ENCODE peak calls at places on chromosomes 2 and 18, in four cellular contexts. X, N, O and I are unnamed samples.

GRCh38 chr2:212961255-212961654 is 190.2 kb downstream of the IKZF2 start:
- DNase-seq in O (no peak), X (no peak), N (no peak), I (no peak)

GRCh38 chr2:167438206-167438605 is 549.9 kb downstream of the XIRP2 start:
- DNase-seq in N (peak), O (no peak), X (peak), I (peak)

GRCh38 chr2:223264541-223265171 is 212.7 kb downstream of the KCNE4 start:
- DNase-seq in N (no peak), X (no peak), O (no peak), I (no peak)

GRCh38 chr18:12119358-12119757 is 25.7 kb downstream of the ANKRD62 start:
- DNase-seq in N (no peak), X (no peak), O (no peak), I (no peak)

GRCh38 chr2:179877601-179878364 is 16.4 kb upstream of the ZNF385B start:
- DNase-seq in O (peak), X (peak), N (no peak), I (peak)

GRCh38 chr2:171297951-171298350 is 135.8 kb downstream of the METTL8 start:
- DNase-seq in N (peak), O (peak), X (peak), I (no peak)

GRCh38 chr2:47070155-47070919 is 84.8 kb downstream of the STPG4 start:
- DNase-seq in X (no peak), O (no peak), N (no peak), I (no peak)

GRCh38 chr2:15812187-15812830 is 128.0 kb upstream of the MYCN start:
- DNase-seq in X (no peak), O (no peak), N (no peak), I (no peak)

GRCh38 chr2:104656496-104657310 is 197.2 kb upstream of the POU3F3 start:
- DNase-seq in N (no peak), X (no peak), O (no peak), I (no peak)

GRCh38 chr2:47653909-47654789 is 128.8 kb upstream of the MSH6 start:
- DNase-seq in N (no peak), O (no peak), X (peak), I (peak)

GRCh38 chr2:126972272-126972626 is 73.6 kb downstream of the TEX51 start:
- DNase-seq in O (no peak), X (no peak), N (no peak), I (no peak)

GRCh38 chr18:76658627-76659026 is 163.6 kb upstream of the ZNF516 start:
- DNase-seq in O (no peak), N (no peak), X (no peak), I (no peak)

GRCh38 chr2:46153996-46154753 is 143.0 kb upstream of the EPAS1 start:
- DNase-seq in X (no peak), N (no peak), O (no peak), I (no peak)

GRCh38 chr2:162007447-162008040 is 66.5 kb downstream of the DPP4 start:
- DNase-seq in X (peak), O (peak), N (no peak), I (peak)

GRCh38 chr18:22033085-22033484 is 136.3 kb upstream of the GATA6 start:
- DNase-seq in O (no peak), N (no peak), X (no peak), I (no peak)

GRCh38 chr2:74865770-74866674 is 32.1 kb downstream of the HK2 start:
- DNase-seq in X (no peak), N (no peak), O (no peak), I (no peak)

GRCh38 chr2:101870444-101870843 is 121.3 kb upstream of the IL1R2 start:
- DNase-seq in O (no peak), X (no peak), N (no peak), I (no peak)

GRCh38 chr2:167196461-167197252 is 308.4 kb downstream of the XIRP2 start:
- DNase-seq in N (no peak), O (peak), X (peak), I (peak)

GRCh38 chr2:36489296-36489695 is 108.7 kb downstream of the FEZ2 start:
- DNase-seq in X (peak), O (peak), N (peak), I (peak)

GRCh38 chr18:73707035-73707434 is 440.6 kb downstream of the FBXO15 start:
- DNase-seq in N (peak), X (peak), O (peak), I (no peak)

GRCh38 chr2:242031481-242032019 is 162.0 kb downstream of the RTP5 start:
- DNase-seq in N (peak), O (peak), X (peak), I (peak)

DNA sequence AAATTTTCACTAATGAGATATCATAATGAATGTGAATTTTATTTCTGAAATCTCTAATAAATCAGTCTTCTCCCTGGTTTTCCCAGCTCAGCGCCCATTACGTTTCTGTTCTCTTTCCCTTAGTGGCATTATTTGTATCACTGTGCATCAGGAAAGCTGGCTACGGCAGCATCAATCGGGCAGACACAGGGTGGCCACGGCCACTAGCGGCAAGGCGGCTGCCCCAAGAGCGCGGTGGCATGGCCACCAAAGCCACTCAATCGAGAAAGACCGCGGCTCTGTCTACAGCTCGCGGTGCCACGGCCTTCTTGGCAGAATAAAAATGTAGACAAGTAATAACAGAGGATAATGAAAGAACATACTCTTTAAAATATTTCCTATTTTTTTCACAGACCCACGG is 168.0 kb downstream of the RPIA start:
- DNase-seq in O (no peak), N (no peak), X (no peak), I (no peak)
- TF ChIP-seq CTCF in O (no peak), N (no peak), X (no peak), I (no peak)

GRCh38 chr2:238286551-238286950 is 1.9 kb downstream of the PER2 start:
- DNase-seq in N (peak), O (peak), X (peak), I (peak)
- H3K4me3 ChIP-seq in N (peak), O (peak), X (no peak), I (no peak)

GRCh38 chr2:116952254-116952653 is 862.2 kb upstream of the DDX18 start:
- DNase-seq in X (no peak), O (no peak), N (no peak), I (no peak)
- TF ChIP-seq CTCF in X (no peak), O (no peak), N (no peak), I (no peak)

GRCh38 chr2:219662566-219662965 is 35.1 kb downstream of the SLC4A3 start:
- DNase-seq in O (peak), X (no peak), N (no peak), I (peak)
- H3K4me3 ChIP-seq in O (no peak), X (no peak), N (no peak), I (no peak)

GRCh38 chr18:37383789-37384151 is 181.8 kb downstream of the CELF4 start:
- DNase-seq in N (no peak), X (no peak), O (no peak), I (no peak)

GRCh38 chr18:37385846-37386435 is 179.7 kb downstream of the CELF4 start:
- DNase-seq in N (no peak), O (peak), X (peak), I (peak)

GRCh38 chr18:37381554-37381953 is 184.0 kb downstream of the CELF4 start:
- DNase-seq in X (no peak), O (no peak), N (no peak), I (no peak)

GRCh38 chr18:37380546-37381110 is 185.0 kb downstream of the CELF4 start:
- DNase-seq in N (no peak), X (no peak), O (no peak), I (no peak)

DNA sequence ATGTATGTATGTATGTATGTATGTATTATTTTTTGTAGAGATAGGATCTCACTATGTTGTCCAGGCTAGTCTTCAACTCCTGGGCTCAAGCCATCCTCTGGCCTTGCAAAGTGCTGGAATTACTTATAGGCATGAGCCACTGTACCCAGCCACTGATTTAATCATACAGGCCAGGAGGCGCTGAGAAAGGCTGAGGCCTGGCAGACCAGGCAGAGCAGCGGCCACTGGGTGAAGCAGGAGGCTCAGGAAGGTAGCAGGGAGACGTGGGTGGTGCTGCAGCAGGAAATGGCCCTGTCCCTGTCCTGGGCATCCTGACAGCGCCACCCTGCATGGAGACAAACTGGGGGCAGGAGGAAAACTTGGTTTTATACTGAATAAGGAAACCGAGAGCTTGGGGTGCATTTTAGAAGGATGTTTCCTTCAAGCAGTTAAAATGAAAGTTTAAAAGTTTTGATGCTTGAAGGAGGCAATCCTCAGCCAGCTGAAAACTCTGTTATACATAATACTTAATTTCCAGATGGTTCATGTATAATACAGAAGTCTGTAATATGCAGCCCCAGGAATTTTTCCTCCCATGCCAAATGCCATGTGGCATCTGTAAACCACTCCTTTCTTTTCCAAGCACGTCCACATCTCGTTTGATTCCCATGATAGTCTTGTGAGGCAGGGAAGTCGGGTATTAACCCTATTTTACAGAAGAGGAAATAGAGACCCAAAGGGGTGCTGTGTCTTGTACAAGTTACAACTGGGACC is 182.4 kb downstream of the CELF4 start:
- DNase-seq in X (no peak), O (peak), N (no peak), I (no peak)
- TF ChIP-seq CTCF in X (no peak), O (no peak), N (no peak), I (no peak)